ENCODE peak calls at places on chromosomes 16 and 17, in five cellular contexts. One of them, this sample, is unnamed.

GRCh38 chr16:11201498-11202259 is 54.3 kb downstream of the SOCS1 start:
- DNase-seq in T-helper 9 cell: no peak
- DNase-seq in left colon: no peak
- DNase-seq in activated naive CD8-positive, alpha-beta T cell treated with anti-CD3 and anti-CD28 coated beads, Interleukin-2, amount 50 U/mL, for 24 hours: no peak
- DNase-seq in SHP77: no peak
- DNase-seq in this sample: no peak

GRCh38 chr16:58970775-58971174 is 236.7 kb upstream of the GOT2 start:
- DNase-seq in T-helper 9 cell: no peak
- DNase-seq in left colon: no peak
- DNase-seq in activated naive CD8-positive, alpha-beta T cell treated with anti-CD3 and anti-CD28 coated beads, Interleukin-2, amount 50 U/mL, for 24 hours: no peak
- DNase-seq in SHP77: no peak
- DNase-seq in this sample: no peak

GRCh38 chr16:89084814-89085612 is 8.6 kb upstream of the ACSF3 start:
- DNase-seq in T-helper 9 cell: no peak
- DNase-seq in left colon: no peak
- DNase-seq in activated naive CD8-positive, alpha-beta T cell treated with anti-CD3 and anti-CD28 coated beads, Interleukin-2, amount 50 U/mL, for 24 hours: no peak
- DNase-seq in SHP77: no peak
- DNase-seq in this sample: no peak

GRCh38 chr17:46732754-46733398 is 85.6 kb downstream of the WNT3 start:
- DNase-seq in T-helper 9 cell: no peak
- DNase-seq in left colon: no peak
- DNase-seq in activated naive CD8-positive, alpha-beta T cell treated with anti-CD3 and anti-CD28 coated beads, Interleukin-2, amount 50 U/mL, for 24 hours: no peak
- DNase-seq in SHP77: no peak
- DNase-seq in this sample: no peak

GRCh38 chr17:80991645-80992076 is at the start of gene CHMP6:
- DNase-seq in T-helper 9 cell: peak
- DNase-seq in left colon: peak
- DNase-seq in activated naive CD8-positive, alpha-beta T cell treated with anti-CD3 and anti-CD28 coated beads, Interleukin-2, amount 50 U/mL, for 24 hours: peak
- DNase-seq in SHP77: peak
- DNase-seq in this sample: peak

GRCh38 chr17:33082529-33083148 is 91.0 kb downstream of the SPACA3 start:
- DNase-seq in T-helper 9 cell: no peak
- DNase-seq in left colon: no peak
- DNase-seq in activated naive CD8-positive, alpha-beta T cell treated with anti-CD3 and anti-CD28 coated beads, Interleukin-2, amount 50 U/mL, for 24 hours: no peak
- DNase-seq in SHP77: no peak
- DNase-seq in this sample: no peak

GRCh38 chr16:72493681-72494415 is 321.9 kb upstream of the PMFBP1 start:
- DNase-seq in T-helper 9 cell: no peak
- DNase-seq in left colon: no peak
- DNase-seq in activated naive CD8-positive, alpha-beta T cell treated with anti-CD3 and anti-CD28 coated beads, Interleukin-2, amount 50 U/mL, for 24 hours: no peak
- DNase-seq in SHP77: no peak
- DNase-seq in this sample: no peak

GRCh38 chr16:86517652-86518258 is 7.4 kb downstream of the FOXF1 start:
- DNase-seq in T-helper 9 cell: no peak
- DNase-seq in left colon: peak
- DNase-seq in activated naive CD8-positive, alpha-beta T cell treated with anti-CD3 and anti-CD28 coated beads, Interleukin-2, amount 50 U/mL, for 24 hours: peak
- DNase-seq in SHP77: peak
- DNase-seq in this sample: peak

GRCh38 chr17:69870751-69871199 is 204.2 kb upstream of the KCNJ16 start:
- DNase-seq in T-helper 9 cell: no peak
- DNase-seq in left colon: no peak
- DNase-seq in activated naive CD8-positive, alpha-beta T cell treated with anti-CD3 and anti-CD28 coated beads, Interleukin-2, amount 50 U/mL, for 24 hours: no peak
- DNase-seq in SHP77: no peak
- DNase-seq in this sample: no peak

GRCh38 chr17:35167666-35168065 is 20.0 kb downstream of the UNC45B start:
- DNase-seq in T-helper 9 cell: no peak
- DNase-seq in left colon: no peak
- DNase-seq in activated naive CD8-positive, alpha-beta T cell treated with anti-CD3 and anti-CD28 coated beads, Interleukin-2, amount 50 U/mL, for 24 hours: no peak
- DNase-seq in SHP77: no peak
- DNase-seq in this sample: no peak

GRCh38 chr16:89863741-89864391 is 9.5 kb upstream of the TCF25 start:
- DNase-seq in T-helper 9 cell: no peak
- DNase-seq in left colon: peak
- DNase-seq in activated naive CD8-positive, alpha-beta T cell treated with anti-CD3 and anti-CD28 coated beads, Interleukin-2, amount 50 U/mL, for 24 hours: peak
- DNase-seq in SHP77: no peak
- DNase-seq in this sample: peak

GRCh38 chr17:9294661-9295210 is 273.4 kb downstream of the NTN1 start:
- DNase-seq in T-helper 9 cell: no peak
- DNase-seq in left colon: no peak
- DNase-seq in activated naive CD8-positive, alpha-beta T cell treated with anti-CD3 and anti-CD28 coated beads, Interleukin-2, amount 50 U/mL, for 24 hours: no peak
- DNase-seq in SHP77: no peak
- DNase-seq in this sample: no peak

GRCh38 chr16:12716658-12717057 is 87.0 kb downstream of the CPPED1 start:
- DNase-seq in T-helper 9 cell: no peak
- DNase-seq in left colon: no peak
- DNase-seq in activated naive CD8-positive, alpha-beta T cell treated with anti-CD3 and anti-CD28 coated beads, Interleukin-2, amount 50 U/mL, for 24 hours: no peak
- DNase-seq in SHP77: no peak
- DNase-seq in this sample: no peak

GRCh38 chr17:78976907-78977680 is 2.6 kb downstream of the LGALS3BP start:
- DNase-seq in T-helper 9 cell: no peak
- DNase-seq in left colon: no peak
- DNase-seq in activated naive CD8-positive, alpha-beta T cell treated with anti-CD3 and anti-CD28 coated beads, Interleukin-2, amount 50 U/mL, for 24 hours: no peak
- DNase-seq in SHP77: no peak
- DNase-seq in this sample: no peak

GRCh38 chr17:17106716-17107115 is 64.5 kb downstream of the MPRIP start:
- DNase-seq in T-helper 9 cell: no peak
- DNase-seq in left colon: no peak
- DNase-seq in activated naive CD8-positive, alpha-beta T cell treated with anti-CD3 and anti-CD28 coated beads, Interleukin-2, amount 50 U/mL, for 24 hours: no peak
- DNase-seq in SHP77: no peak
- DNase-seq in this sample: no peak

GRCh38 chr17:52136173-52136572 is 22.3 kb downstream of the CA10 start:
- DNase-seq in T-helper 9 cell: no peak
- DNase-seq in left colon: no peak
- DNase-seq in activated naive CD8-positive, alpha-beta T cell treated with anti-CD3 and anti-CD28 coated beads, Interleukin-2, amount 50 U/mL, for 24 hours: no peak
- DNase-seq in SHP77: no peak
- DNase-seq in this sample: no peak

GRCh38 chr16:49452568-49452967 is 79.0 kb downstream of the C16orf78 start:
- DNase-seq in T-helper 9 cell: no peak
- DNase-seq in left colon: no peak
- DNase-seq in activated naive CD8-positive, alpha-beta T cell treated with anti-CD3 and anti-CD28 coated beads, Interleukin-2, amount 50 U/mL, for 24 hours: no peak
- DNase-seq in SHP77: no peak
- DNase-seq in this sample: no peak

GRCh38 chr17:38415250-38416194 is 12.7 kb upstream of the ARHGAP23 start:
- DNase-seq in T-helper 9 cell: no peak
- DNase-seq in left colon: no peak
- DNase-seq in activated naive CD8-positive, alpha-beta T cell treated with anti-CD3 and anti-CD28 coated beads, Interleukin-2, amount 50 U/mL, for 24 hours: peak
- DNase-seq in SHP77: peak
- DNase-seq in this sample: peak

GRCh38 chr17:5582177-5582885 is 2.0 kb downstream of the NLRP1 start:
- DNase-seq in T-helper 9 cell: no peak
- DNase-seq in left colon: no peak
- DNase-seq in activated naive CD8-positive, alpha-beta T cell treated with anti-CD3 and anti-CD28 coated beads, Interleukin-2, amount 50 U/mL, for 24 hours: no peak
- DNase-seq in SHP77: no peak
- DNase-seq in this sample: no peak

GRCh38 chr17:48577330-48577945 is 712 bp downstream of the HOXB4 start:
- DNase-seq in T-helper 9 cell: no peak
- DNase-seq in left colon: peak
- DNase-seq in activated naive CD8-positive, alpha-beta T cell treated with anti-CD3 and anti-CD28 coated beads, Interleukin-2, amount 50 U/mL, for 24 hours: no peak
- DNase-seq in SHP77: no peak
- DNase-seq in this sample: no peak

This sample was measured in DND-41.